ENCODE peak calls at places on chromosomes 4 and X, in seven cellular contexts. U, O, Z, B, E, G and L are unnamed samples.

GRCh38 chrX:41085883-41086626 is 810 bp downstream of the USP9X start:
- DNase-seq in B (peak), Z (peak), O (peak), E (peak), G (peak), U (peak), L (peak)

GRCh38 chr4:153750197-153750817 is 9.5 kb downstream of the RNF175 start:
- DNase-seq in U (peak), B (peak), G (peak), Z (no peak), O (peak), E (peak), L (peak)

GRCh38 chrX:21479695-21480280 is 105.6 kb downstream of the CNKSR2 start:
- DNase-seq in B (peak), O (peak), E (no peak), G (no peak), Z (no peak), U (peak), L (no peak)

GRCh38 chr4:77931452-77932135 is 69.0 kb downstream of the MRPL1 start:
- DNase-seq in B (no peak), O (peak), E (no peak), G (no peak), U (no peak), Z (no peak), L (no peak)

GRCh38 chr4:89556596-89557305 is 249.2 kb upstream of the GPRIN3 start:
- DNase-seq in E (no peak), U (no peak), O (peak), Z (no peak), G (no peak), B (no peak), L (no peak)

GRCh38 chr4:140635606-140636005 is 66.8 kb upstream of the UCP1 start:
- DNase-seq in Z (no peak), B (no peak), G (peak), O (peak), U (no peak), E (no peak), L (no peak)

GRCh38 chrX:67787196-67787595 is 243.4 kb downstream of the AR start:
- DNase-seq in U (no peak), O (no peak), Z (no peak), B (no peak), G (no peak), E (no peak), L (no peak)

GRCh38 chrX:22300130-22300529 is 27.4 kb downstream of the CBLL2 start:
- DNase-seq in G (no peak), U (no peak), E (no peak), Z (no peak), B (no peak), O (peak), L (no peak)